ENCODE peak calls at places on chromosomes 6 and 20, in four cellular contexts. B is GM12878, C is HepG2, J is K562. N is an unnamed sample.

GRCh38 chr6:109861946-109862345 is 116.2 kb upstream of the GPR6 start:
- DNase-seq in B (no peak), C (no peak), J (no peak), N (no peak)

GRCh38 chr20:51402201-51402600 is 140.3 kb downstream of the NFATC2 start:
- DNase-seq in B (no peak), C (no peak), J (no peak), N (no peak)

GRCh38 chr6:45576648-45577624 is 199.2 kb upstream of the SUPT3H start:
- DNase-seq in B (no peak), C (no peak), J (peak; percentile 21), N (no peak)

GRCh38 chr20:44586986-44587980 is 4.9 kb downstream of the PKIG start:
- DNase-seq in B (no peak), C (no peak), J (no peak), N (no peak)

GRCh38 chr6:36858407-36858981 is 16.1 kb downstream of the PPIL1 start:
- DNase-seq in B (no peak), C (peak; percentile 46), J (no peak), N (no peak)

GRCh38 chr6:57262901-57263694 is 41.0 kb upstream of the RAB23 start:
- DNase-seq in B (no peak), C (no peak), J (no peak), N (no peak)

GRCh38 chr20:40689100-40689942 is at the start of gene MAFB:
- DNase-seq in B (no peak), C (peak; percentile 74), J (peak; percentile 54), N (no peak)

GRCh38 chr20:60257671-60258070 is 299.4 kb downstream of the CDH26 start:
- DNase-seq in B (no peak), C (no peak), J (no peak), N (no peak)

GRCh38 chr6:168162366-168162765 is 83.4 kb upstream of the FRMD1 start:
- DNase-seq in B (no peak), C (no peak), J (no peak), N (no peak)

GRCh38 chr20:2283706-2284423 is 11.9 kb upstream of the TGM3 start:
- DNase-seq in B (no peak), C (no peak), J (no peak), N (no peak)

GRCh38 chr6:42335896-42336295 is 115.8 kb downstream of the TRERF1 start:
- DNase-seq in B (no peak), C (no peak), J (no peak), N (no peak)

GRCh38 chr20:57224641-57225138 is 41.8 kb downstream of the BMP7 start:
- DNase-seq in B (no peak), C (no peak), J (no peak), N (no peak)

GRCh38 chr20:25489221-25489863 is 81.9 kb downstream of the GINS1 start:
- DNase-seq in B (no peak), C (no peak), J (no peak), N (no peak)

GRCh38 chr20:25485872-25486271 is 78.4 kb downstream of the GINS1 start:
- DNase-seq in B (no peak), C (no peak), J (no peak), N (no peak)

GRCh38 chr20:25487306-25487705 is 79.8 kb downstream of the GINS1 start:
- DNase-seq in B (no peak), C (no peak), J (no peak), N (no peak)

GRCh38 chr20:25486377-25486776 is 78.9 kb downstream of the GINS1 start:
- DNase-seq in B (no peak), C (no peak), J (no peak), N (no peak)

DNA sequence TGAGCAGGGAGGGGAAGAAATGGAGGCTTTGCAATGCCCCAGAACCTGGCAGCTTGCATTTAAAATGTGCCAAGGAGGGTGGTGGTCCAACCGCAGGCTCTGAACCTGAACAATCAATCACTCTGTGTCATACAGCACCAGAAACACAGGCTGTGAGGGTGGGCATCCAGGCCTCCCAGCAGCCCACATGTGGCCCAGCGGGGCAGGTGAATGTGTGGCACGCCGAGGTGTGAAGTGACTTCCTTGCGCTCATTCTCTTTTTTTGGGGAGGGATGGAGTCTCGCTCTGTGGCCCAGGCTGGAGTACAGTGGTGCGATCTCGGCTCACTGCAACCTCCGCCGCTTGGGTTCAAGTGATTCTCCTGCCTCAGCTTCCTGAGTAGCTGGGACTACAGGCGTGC is 80.5 kb downstream of the GINS1 start:
- DNase-seq in B (no peak), C (no peak), J (no peak), N (no peak)
- TF ChIP-seq REST in B (no peak), C (no peak), J (no peak), N (no peak)

GRCh38 chr6:25023781-25024180 is 88.0 kb upstream of the RIPOR2 start:
- DNase-seq in B (no peak), C (no peak), J (no peak), N (no peak)
- TF ChIP-seq SIN3A in B (no peak), C (no peak), J (no peak), N (no peak)

GRCh38 chr6:7087066-7087465 is 20.7 kb upstream of the RREB1 start:
- DNase-seq in B (no peak), C (no peak), J (no peak), N (no peak)
- TF ChIP-seq ATF3 in B (no peak), C (no peak), J (no peak), N (no peak)

GRCh38 chr6:144214622-144215401 is 64.5 kb downstream of the STX11 start:
- DNase-seq in B (no peak), C (no peak), J (no peak), N (no peak)

GRCh38 chr6:144216668-144217218 is 66.4 kb downstream of the STX11 start:
- DNase-seq in B (no peak), C (no peak), J (peak; percentile 79), N (no peak)

GRCh38 chr6:144217264-144217663 is 66.9 kb downstream of the STX11 start:
- DNase-seq in B (no peak), C (peak; percentile 30), J (no peak), N (no peak)

GRCh38 chr6:144215402-144215931 is 65.2 kb downstream of the STX11 start:
- DNase-seq in B (peak; percentile 8), C (peak; percentile 23), J (peak; percentile 63), N (no peak)

DNA sequence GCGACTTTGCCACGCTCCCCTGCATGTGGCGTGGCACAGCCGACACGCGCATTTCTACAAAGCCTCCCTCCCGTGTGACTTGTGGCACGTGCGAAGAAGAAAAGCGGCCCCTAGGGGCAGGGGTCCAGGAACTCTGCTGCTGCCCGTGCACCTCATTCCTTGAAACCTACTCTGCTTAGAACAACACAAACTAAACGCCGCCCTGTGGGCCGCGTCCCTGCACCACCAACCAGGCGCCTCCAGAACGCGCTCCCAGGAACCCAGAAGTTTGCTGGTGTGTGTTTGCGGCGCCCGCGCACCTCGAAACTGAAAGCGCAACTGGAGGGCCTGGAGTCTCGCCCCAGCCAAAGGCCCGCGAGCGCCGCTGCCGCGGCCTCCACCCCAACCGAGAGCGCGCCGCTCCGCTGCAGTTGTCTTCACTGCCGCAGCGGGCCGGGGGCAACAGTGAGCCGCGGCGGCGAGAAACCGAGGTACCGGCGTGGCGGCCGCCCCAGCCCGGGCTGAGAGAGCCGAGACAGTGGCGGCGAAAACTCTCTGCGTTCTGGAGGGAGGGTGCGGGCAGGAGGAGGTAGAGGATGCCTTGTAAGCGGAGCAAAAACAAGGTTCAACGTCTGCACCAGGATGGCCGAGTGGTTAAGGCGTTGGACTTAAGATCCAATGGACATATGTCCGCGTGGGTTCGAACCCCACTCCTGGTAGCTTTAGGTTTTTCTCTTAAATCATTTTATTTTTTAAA is 65.8 kb downstream of the STX11 start:
- DNase-seq in B (peak; percentile 96), C (peak; percentile 94), J (peak; percentile 92), N (peak; percentile 91)
- TF ChIP-seq REST in B (no peak), C (no peak), J (peak; percentile 27), N (no peak)

DNA sequence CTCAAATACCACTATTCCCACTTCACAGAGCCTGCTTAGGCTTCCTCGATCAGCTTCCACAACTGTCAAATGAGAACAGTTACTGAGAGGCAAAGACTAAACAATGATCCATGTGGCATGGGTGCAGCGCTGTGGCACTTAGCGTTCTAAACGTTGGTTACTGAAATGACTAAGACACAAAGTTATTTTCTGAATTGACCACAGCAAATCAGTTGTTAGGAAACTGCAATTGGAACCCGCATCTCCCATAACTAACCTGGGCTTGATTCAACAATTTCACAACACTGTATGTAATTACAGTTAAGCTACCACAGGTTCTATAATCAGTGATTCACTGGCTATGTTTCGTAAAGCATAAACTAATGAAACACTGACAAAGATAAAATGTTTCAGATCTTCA is 12.6 kb downstream of the WDR27 start:
- DNase-seq in B (no peak), C (no peak), J (no peak), N (no peak)
- TF ChIP-seq SIN3A in B (no peak), C (no peak), J (no peak), N (no peak)

GRCh38 chr6:162852810-162853577 is 125.2 kb downstream of the PACRG start:
- DNase-seq in B (no peak), C (no peak), J (no peak), N (no peak)

GRCh38 chr6:162854734-162855191 is 127.0 kb downstream of the PACRG start:
- DNase-seq in B (no peak), C (no peak), J (no peak), N (no peak)

GRCh38 chr6:162857321-162857720 is 129.5 kb downstream of the PACRG start:
- DNase-seq in B (no peak), C (no peak), J (no peak), N (no peak)

GRCh38 chr6:162854228-162854627 is 126.5 kb downstream of the PACRG start:
- DNase-seq in B (no peak), C (no peak), J (no peak), N (no peak)

DNA sequence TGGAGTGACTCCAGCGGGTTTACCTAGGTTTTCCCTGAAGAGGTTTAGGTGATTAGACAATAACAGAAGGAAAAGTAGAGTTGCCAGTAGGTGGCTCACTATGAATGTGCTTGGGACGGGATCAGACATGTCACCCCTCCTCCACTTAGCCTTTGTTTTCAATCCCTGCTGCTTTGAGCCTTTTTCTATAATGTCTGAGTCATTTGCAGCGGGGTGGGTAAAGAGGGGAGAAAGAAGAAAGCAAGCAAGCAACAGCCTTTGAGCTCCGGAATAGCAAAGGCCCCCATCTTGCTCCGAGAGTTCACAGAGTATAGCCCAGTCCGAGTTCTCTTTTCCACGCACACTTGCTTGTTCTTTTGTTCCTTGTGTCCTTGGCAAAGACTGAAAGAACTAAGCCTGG is 129.1 kb downstream of the PACRG start:
- DNase-seq in B (no peak), C (peak; percentile 64), J (no peak), N (peak; percentile 29)
- TF ChIP-seq ATF3 in B (no peak), C (no peak), J (no peak), N (no peak)

DNA sequence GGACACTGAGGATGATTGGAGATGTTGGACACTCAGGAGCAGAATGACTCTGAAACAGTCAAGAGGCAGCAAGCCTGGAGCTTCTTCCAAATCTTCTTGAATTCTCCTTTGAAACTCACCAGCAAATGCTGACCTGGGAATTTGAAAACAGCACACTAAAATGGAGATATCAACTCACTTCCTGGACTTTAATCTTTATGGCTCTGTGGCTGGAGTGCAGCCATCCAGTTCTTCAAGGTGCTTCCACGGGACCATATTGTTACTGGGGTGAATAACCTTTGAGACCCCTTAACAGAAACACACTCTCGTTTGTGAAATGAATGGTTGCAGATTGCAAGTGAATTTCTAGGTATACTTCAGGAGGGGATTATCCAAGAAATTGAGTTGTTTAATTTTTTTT is 34.0 kb upstream of the TIAM2 start:
- DNase-seq in B (no peak), C (peak; percentile 28), J (no peak), N (no peak)
- TF ChIP-seq REST in B (no peak), C (no peak), J (no peak), N (no peak)

GRCh38 chr6:14210077-14210476 is 92.5 kb downstream of the CD83 start:
- DNase-seq in B (no peak), C (no peak), J (no peak), N (no peak)
- TF ChIP-seq SIN3A in B (no peak), C (no peak), J (no peak), N (no peak)

N was measured in HCT116.